ENCODE peak calls at places on chromosomes 11 and 22, in eight cellular contexts. N, C, Y, P, L, V, G and F are unnamed samples.

GRCh38 chr11:73140213-73141030 is 1.7 kb downstream of the FCHSD2 start:
- DNase-seq in V (no peak), Y (peak), C (peak), P (no peak), N (no peak), G (peak), L (peak), F (no peak)

GRCh38 chr11:36492724-36493304 is 17.3 kb downstream of the TRAF6 start:
- DNase-seq in L (peak), P (no peak), G (peak), N (peak), V (no peak), Y (peak), C (peak), F (peak)

GRCh38 chr11:115462004-115462541 is 42.1 kb downstream of the CADM1 start:
- DNase-seq in Y (no peak), V (no peak), N (no peak), G (no peak), P (no peak), C (no peak), L (no peak), F (no peak)

GRCh38 chr11:62933285-62933684 is 12.1 kb upstream of the CHRM1 start:
- DNase-seq in V (no peak), L (no peak), P (no peak), Y (no peak), G (no peak), N (no peak), C (no peak), F (no peak)

GRCh38 chr11:88480217-88480616 is 142.7 kb upstream of the CTSC start:
- DNase-seq in V (peak), P (no peak), G (peak), Y (peak), N (no peak), L (no peak), C (no peak), F (peak)

GRCh38 chr22:42928969-42929837 is 72.1 kb upstream of the ARFGAP3 start:
- DNase-seq in N (no peak), C (no peak), P (no peak), V (no peak), Y (no peak), L (no peak), G (no peak), F (no peak)

GRCh38 chr11:119739975-119740374 is 11.0 kb upstream of the NECTIN1 start:
- DNase-seq in N (no peak), V (no peak), P (no peak), G (no peak), C (no peak), Y (no peak), L (no peak), F (no peak)

GRCh38 chr11:16365456-16366355 is 9.4 kb upstream of the SOX6 start:
- DNase-seq in V (no peak), N (peak), C (no peak), Y (no peak), P (no peak), L (no peak), G (no peak), F (no peak)

GRCh38 chr11:37811349-37811748 is 1213.3 kb upstream of the RAG2 start:
- DNase-seq in L (no peak), P (no peak), V (no peak), N (no peak), C (no peak), Y (no peak), G (no peak), F (no peak)

GRCh38 chr11:130144721-130145327 is 14.8 kb upstream of the ST14 start:
- DNase-seq in P (no peak), N (no peak), G (no peak), V (no peak), Y (no peak), L (no peak), C (no peak), F (no peak)

GRCh38 chr22:47340851-47341436 is 578.5 kb downstream of the TBC1D22A start:
- DNase-seq in G (no peak), P (no peak), C (no peak), N (no peak), Y (no peak), L (no peak), V (no peak), F (no peak)

GRCh38 chr22:39253427-39254070 is 8.8 kb upstream of the PDGFB start:
- DNase-seq in Y (peak), N (no peak), P (no peak), L (no peak), C (peak), V (peak), G (peak), F (peak)

GRCh38 chr22:35313311-35314121 is 13.8 kb downstream of the TOM1 start:
- DNase-seq in C (peak), P (no peak), L (no peak), Y (peak), V (peak), G (peak), N (no peak), F (peak)

GRCh38 chr11:93652161-93652597 is 9.3 kb upstream of the CEP295 start:
- DNase-seq in P (no peak), C (peak), N (peak), Y (peak), G (peak), L (peak), V (no peak), F (no peak)

GRCh38 chr11:26704249-26704648 is 17.6 kb downstream of the SLC5A12 start:
- DNase-seq in Y (no peak), V (peak), P (no peak), C (no peak), N (no peak), G (no peak), L (no peak), F (peak)